ENCODE peak calls at places on chromosomes 16 and 17, in seven cellular contexts. A is COR-L47; T is amniotic epithelial cell; K is NCI-H510A treated with DMSO at 0.1 percent for 48 hours; W is activated naive CD4-positive, alpha-beta T cell; S is endothelial cell; L is glomerular endothelial cell. H is an unnamed sample.
A peak's percentile ranks its signal among the peaks of the same experiment; 100 is the strongest.

GRCh38 chr16:65773319-65773874 is 593.1 kb upstream of the CDH5 start:
- DNase-seq in A (no peak), T (no peak), K (no peak), W (no peak), S (no peak), L (no peak), H (no peak)

GRCh38 chr16:77744136-77744535 is 21.8 kb downstream of the NUDT7 start:
- DNase-seq in A (peak; percentile 26), T (no peak), K (no peak), W (no peak), S (no peak), L (no peak), H (no peak)

GRCh38 chr16:56451753-56452689 is 667 bp downstream of the OGFOD1 start:
- DNase-seq in A (no peak), T (peak; percentile 32), K (peak; percentile 37), W (no peak), S (peak; percentile 12), L (no peak), H (peak; percentile 65)

GRCh38 chr17:78534492-78535284 is 42.5 kb downstream of the DNAH17 start:
- DNase-seq in A (no peak), T (no peak), K (no peak), W (no peak), S (no peak), L (no peak), H (no peak)

GRCh38 chr17:73182616-73183310 is 10.1 kb upstream of the COG1 start:
- DNase-seq in A (no peak), T (no peak), K (no peak), W (no peak), S (no peak), L (no peak), H (peak; percentile 67)

GRCh38 chr17:63917646-63918045 is 993 bp downstream of the GH1 start:
- DNase-seq in A (no peak), T (no peak), K (no peak), W (no peak), S (no peak), L (no peak), H (no peak)

GRCh38 chr17:39676198-39676819 is 8.1 kb downstream of the PNMT start:
- DNase-seq in A (peak; percentile 84), T (no peak), K (peak; percentile 88), W (no peak), S (no peak), L (no peak), H (peak; percentile 40)

GRCh38 chr17:77164483-77165030 is 23.8 kb downstream of the SEC14L1 start:
- DNase-seq in A (peak; percentile 69), T (no peak), K (no peak), W (no peak), S (no peak), L (no peak), H (no peak)

GRCh38 chr16:667113-667779 is 686 bp upstream of the RHOT2 start:
- DNase-seq in A (no peak), T (no peak), K (no peak), W (no peak), S (no peak), L (no peak), H (no peak)

GRCh38 chr17:55962931-55963378 is 190.3 kb upstream of the ANKFN1 start:
- DNase-seq in A (no peak), T (no peak), K (no peak), W (no peak), S (no peak), L (no peak), H (no peak)

GRCh38 chr17:47276868-47277267 is 23.2 kb downstream of the ITGB3 start:
- DNase-seq in A (no peak), T (peak; percentile 76), K (peak; percentile 84), W (no peak), S (peak; percentile 35), L (no peak), H (peak; percentile 65)

GRCh38 chr16:4218202-4218601 is 23.7 kb downstream of the SRL start:
- DNase-seq in A (no peak), T (no peak), K (peak; percentile 65), W (no peak), S (no peak), L (no peak), H (no peak)

GRCh38 chr17:62017912-62018311 is 47.2 kb downstream of the MED13 start:
- DNase-seq in A (no peak), T (no peak), K (no peak), W (no peak), S (no peak), L (no peak), H (no peak)

GRCh38 chr17:44082206-44082605 is 11.7 kb downstream of the G6PC3 start:
- DNase-seq in A (no peak), T (no peak), K (no peak), W (no peak), S (no peak), L (no peak), H (no peak)

GRCh38 chr16:83972256-83973008 is 4.4 kb downstream of the NECAB2 start:
- DNase-seq in A (no peak), T (no peak), K (no peak), W (no peak), S (no peak), L (no peak), H (no peak)

GRCh38 chr17:35051579-35052239 is 11.8 kb downstream of the RFFL start:
- DNase-seq in A (no peak), T (peak; percentile 75), K (no peak), W (no peak), S (no peak), L (no peak), H (no peak)

GRCh38 chr16:57960826-57961472 is 10.0 kb downstream of the CNGB1 start:
- DNase-seq in A (no peak), T (no peak), K (no peak), W (no peak), S (no peak), L (no peak), H (no peak)

GRCh38 chr16:71896688-71897368 is 1.5 kb downstream of the IST1 start:
- DNase-seq in A (no peak), T (no peak), K (no peak), W (no peak), S (no peak), L (no peak), H (no peak)

GRCh38 chr16:14193316-14193871 is 122.3 kb downstream of the MRTFB start:
- DNase-seq in A (peak; percentile 54), T (no peak), K (peak; percentile 81), W (no peak), S (no peak), L (no peak), H (no peak)

GRCh38 chr17:73976676-73977521 is 226.6 kb upstream of the RPL38 start:
- DNase-seq in A (no peak), T (no peak), K (peak; percentile 91), W (no peak), S (no peak), L (no peak), H (peak; percentile 90)

GRCh38 chr17:43611230-43611969 is 50.3 kb downstream of the MEOX1 start:
- DNase-seq in A (no peak), T (no peak), K (no peak), W (no peak), S (no peak), L (no peak), H (no peak)

GRCh38 chr17:46159686-46160085 is 33.5 kb downstream of the KANSL1 start:
- DNase-seq in A (no peak), T (peak; percentile 92), K (no peak), W (no peak), S (no peak), L (no peak), H (no peak)

GRCh38 chr16:679808-680624 is at the start of gene STUB1:
- DNase-seq in A (peak; percentile 68), T (peak; percentile 72), K (no peak), W (peak; percentile 87), S (peak; percentile 94), L (no peak), H (peak; percentile 95)

GRCh38 chr17:27975146-27976011 is 67.1 kb upstream of the NLK start:
- DNase-seq in A (no peak), T (no peak), K (no peak), W (no peak), S (no peak), L (no peak), H (no peak)

GRCh38 chr17:18028114-18028513 is 10.9 kb downstream of the ATPAF2 start:
- DNase-seq in A (peak; percentile 15), T (no peak), K (peak; percentile 68), W (no peak), S (no peak), L (no peak), H (no peak)

GRCh38 chr17:7858487-7858832 is 657 bp downstream of the CYB5D1 start:
- DNase-seq in A (no peak), T (no peak), K (peak; percentile 19), W (no peak), S (peak; percentile 65), L (no peak), H (peak; percentile 52)

GRCh38 chr17:14061666-14062560 is 7.4 kb upstream of the COX10 start:
- DNase-seq in A (no peak), T (peak; percentile 95), K (no peak), W (no peak), S (no peak), L (peak; percentile 55), H (no peak)

GRCh38 chr16:84209989-84210388 is 19.0 kb downstream of the ADAD2 start:
- DNase-seq in A (no peak), T (no peak), K (no peak), W (no peak), S (no peak), L (no peak), H (no peak)

GRCh38 chr17:75241996-75242460 is 19.4 kb downstream of the GGA3 start:
- DNase-seq in A (no peak), T (peak; percentile 5), K (no peak), W (no peak), S (no peak), L (no peak), H (no peak)

GRCh38 chr16:90012978-90013745 is 6.1 kb downstream of the DBNDD1 start:
- DNase-seq in A (no peak), T (no peak), K (no peak), W (no peak), S (no peak), L (no peak), H (no peak)

GRCh38 chr16:51408357-51408756 is 257.3 kb upstream of the SALL1 start:
- DNase-seq in A (no peak), T (peak; percentile 48), K (no peak), W (no peak), S (no peak), L (no peak), H (no peak)

GRCh38 chr17:21467739-21468490 is 91.8 kb downstream of the KCNJ12 start:
- DNase-seq in A (no peak), T (no peak), K (no peak), W (no peak), S (no peak), L (no peak), H (no peak)

GRCh38 chr17:49022391-49022941 is 25.3 kb downstream of the IGF2BP1 start:
- DNase-seq in A (no peak), T (peak; percentile 84), K (no peak), W (no peak), S (peak; percentile 62), L (no peak), H (no peak)

GRCh38 chr16:85017151-85017550 is 5.8 kb upstream of the ZDHHC7 start:
- DNase-seq in A (no peak), T (no peak), K (no peak), W (no peak), S (no peak), L (no peak), H (no peak)

GRCh38 chr16:56742030-56742984 is 12.4 kb downstream of the NUP93 start:
- DNase-seq in A (no peak), T (peak; percentile 84), K (no peak), W (no peak), S (no peak), L (peak; percentile 16), H (no peak)

GRCh38 chr17:6708357-6708961 is 4.7 kb downstream of the SLC13A5 start:
- DNase-seq in A (no peak), T (no peak), K (no peak), W (no peak), S (no peak), L (no peak), H (no peak)

GRCh38 chr16:85210423-85211169 is 98.3 kb upstream of the CIBAR2 start:
- DNase-seq in A (no peak), T (peak; percentile 87), K (no peak), W (no peak), S (no peak), L (no peak), H (no peak)

H was measured in BE2C.